ENCODE peak calls at places on chromosomes 2 and 18, in seven cellular contexts. C is AG20443; U is lower leg skin; W is activated CD8-positive, alpha-beta memory T cell treated with anti-CD3 and anti-CD28 coated beads for 1 hour; K is mammary epithelial cell; X is adrenal gland; I is prostate gland. F is an unnamed sample.

GRCh38 chr2:221895366-221896121 is 323.4 kb upstream of the EPHA4 start:
- DNase-seq in C (no peak), U (no peak), W (no peak), K (no peak), X (no peak), I (no peak), F (no peak)

GRCh38 chr2:233855345-233855744 is 1.0 kb upstream of the HJURP start:
- DNase-seq in C (no peak), U (no peak), W (no peak), K (no peak), X (no peak), I (no peak), F (no peak)

GRCh38 chr2:218264773-218265601 is 4.2 kb downstream of the GPBAR1 start:
- DNase-seq in C (no peak), U (no peak), W (no peak), K (no peak), X (no peak), I (no peak), F (peak; percentile 70)

GRCh38 chr2:238103465-238104070 is 3.4 kb downstream of the ESPNL start:
- DNase-seq in C (no peak), U (no peak), W (no peak), K (no peak), X (no peak), I (no peak), F (no peak)

GRCh38 chr2:57544626-57545025 is 502.0 kb upstream of the VRK2 start:
- DNase-seq in C (no peak), U (no peak), W (no peak), K (no peak), X (no peak), I (no peak), F (no peak)

GRCh38 chr2:108825736-108826135 is 39.2 kb downstream of the CCDC138 start:
- DNase-seq in C (no peak), U (no peak), W (no peak), K (no peak), X (no peak), I (no peak), F (no peak)

GRCh38 chr18:34710430-34711386 is 610 bp downstream of the DTNA start:
- DNase-seq in C (peak; percentile 19), U (no peak), W (no peak), K (no peak), X (no peak), I (no peak), F (no peak)

GRCh38 chr2:7071916-7072556 is 154.8 kb downstream of the RNF144A start:
- DNase-seq in C (no peak), U (no peak), W (no peak), K (no peak), X (peak; percentile 59), I (no peak), F (no peak)